ENCODE peak calls at places on chromosomes 6 and 20, in eight cellular contexts. N is choroid plexus epithelial cell; B is T-cell; H is stimulated activated naive CD4-positive, alpha-beta T cell; S is adrenal gland; E is left ventricle myocardium inferior; M is left cardiac atrium; Y is GM23338. A is an unnamed sample.

GRCh38 chr6:113855500-113856010 is 1.6 kb upstream of the MARCKS start:
- DNase-seq in N (peak; percentile 60), B (no peak), H (no peak), S (peak; percentile 19), E (peak; percentile 17), M (peak; percentile 25), Y (peak; percentile 58), A (peak; percentile 39)

GRCh38 chr6:83183082-83183828 is 9.8 kb downstream of the PGM3 start:
- DNase-seq in N (peak; percentile 90), B (no peak), H (no peak), S (no peak), E (no peak), M (peak; percentile 49), Y (no peak), A (peak; percentile 99)

GRCh38 chr6:168050861-168051586 is 28.0 kb downstream of the FRMD1 start:
- DNase-seq in N (peak; percentile 55), B (no peak), H (no peak), S (no peak), E (no peak), M (no peak), Y (peak; percentile 60), A (peak; percentile 17)

GRCh38 chr6:146543211-146543939 is at the start of gene RAB32:
- DNase-seq in N (peak; percentile 98), B (no peak), H (no peak), S (peak; percentile 95), E (peak; percentile 94), M (peak; percentile 96), Y (peak; percentile 92), A (peak; percentile 92)

GRCh38 chr6:119541132-119541905 is 191.8 kb upstream of the MAN1A1 start:
- DNase-seq in N (peak; percentile 84), B (no peak), H (no peak), S (no peak), E (no peak), M (no peak), Y (no peak), A (peak; percentile 100)

GRCh38 chr6:3768502-3768901 is 17.0 kb upstream of the PXDC1 start:
- DNase-seq in N (peak; percentile 27), B (no peak), H (no peak), S (no peak), E (no peak), M (no peak), Y (no peak), A (no peak)

GRCh38 chr6:169161572-169162167 is 92.0 kb downstream of the THBS2 start:
- DNase-seq in N (no peak), B (no peak), H (no peak), S (no peak), E (no peak), M (no peak), Y (no peak), A (no peak)

GRCh38 chr6:36916159-36916558 is 30.4 kb downstream of the C6orf89 start:
- DNase-seq in N (no peak), B (no peak), H (no peak), S (no peak), E (no peak), M (no peak), Y (no peak), A (no peak)

GRCh38 chr20:36950432-36951197 is 893 bp downstream of the SAMHD1 start:
- DNase-seq in N (peak; percentile 23), B (peak; percentile 28), H (peak; percentile 70), S (no peak), E (peak; percentile 20), M (peak; percentile 45), Y (peak; percentile 64), A (peak; percentile 48)

GRCh38 chr6:138673317-138674014 is 100.1 kb upstream of the CCDC28A start:
- DNase-seq in N (peak; percentile 49), B (no peak), H (no peak), S (no peak), E (no peak), M (no peak), Y (no peak), A (no peak)